ENCODE peak calls at places on chromosomes 12 and 14, in nine cellular contexts. A is astrocyte, V is IMR-90, Y is A549, O is PC-3, K is astrocyte of the cerebellum, C is lung, U is type B pancreatic cell, G is MM.1S. W is an unnamed sample.

GRCh38 chr12:58252914-58253313 is 311.5 kb downstream of the ATP23 start:
- DNase-seq in A (no peak), V (no peak), Y (no peak), O (peak), K (no peak), C (no peak), U (no peak), G (no peak), W (no peak)

GRCh38 chr14:68193970-68194634 is 374.5 kb downstream of the RAD51B start:
- DNase-seq in A (no peak), V (no peak), Y (no peak), O (no peak), K (no peak), C (no peak), U (no peak), G (no peak), W (no peak)

GRCh38 chr12:91811481-91812287 is 334.0 kb downstream of the BTG1 start:
- DNase-seq in A (peak), V (peak), Y (peak), O (peak), K (peak), C (peak), U (no peak), G (peak), W (no peak)

GRCh38 chr14:74647061-74647833 is 35.2 kb upstream of the LTBP2 start:
- DNase-seq in A (no peak), V (no peak), Y (no peak), O (no peak), K (no peak), C (no peak), U (no peak), G (no peak), W (no peak)

GRCh38 chr12:70052931-70053497 is 190.2 kb upstream of the CNOT2 start:
- DNase-seq in A (peak), V (peak), Y (peak), O (peak), K (no peak), C (peak), U (no peak), G (no peak), W (no peak)

GRCh38 chr12:124747426-124748161 is 116.1 kb downstream of the SCARB1 start:
- DNase-seq in A (peak), V (peak), Y (peak), O (peak), K (peak), C (no peak), U (no peak), G (no peak), W (no peak)

GRCh38 chr14:33596211-33597080 is 354.4 kb downstream of the EGLN3 start:
- DNase-seq in A (no peak), V (no peak), Y (no peak), O (no peak), K (no peak), C (no peak), U (no peak), G (no peak), W (no peak)

GRCh38 chr12:110338754-110339153 is 57.7 kb downstream of the ATP2A2 start:
- DNase-seq in A (no peak), V (no peak), Y (no peak), O (peak), K (no peak), C (no peak), U (no peak), G (no peak), W (no peak)

GRCh38 chr12:128798543-128799341 is 25.0 kb downstream of the SLC15A4 start:
- DNase-seq in A (no peak), V (no peak), Y (no peak), O (peak), K (no peak), C (no peak), U (no peak), G (no peak), W (no peak)

GRCh38 chr12:69998922-69999321 is 173.9 kb downstream of the MYRFL start:
- DNase-seq in A (no peak), V (no peak), Y (no peak), O (no peak), K (no peak), C (no peak), U (no peak), G (no peak), W (no peak)

GRCh38 chr12:63400746-63401145 is 249.7 kb upstream of the AVPR1A start:
- DNase-seq in A (peak), V (peak), Y (peak), O (peak), K (no peak), C (no peak), U (no peak), G (no peak), W (no peak)

GRCh38 chr14:45686771-45687170 is 433.8 kb upstream of the MIS18BP1 start:
- DNase-seq in A (no peak), V (peak), Y (no peak), O (no peak), K (peak), C (no peak), U (no peak), G (no peak), W (no peak)

GRCh38 chr14:64549016-64549415 is 745 bp upstream of the PPP1R36 start:
- DNase-seq in A (no peak), V (peak), Y (no peak), O (no peak), K (no peak), C (no peak), U (no peak), G (no peak), W (no peak)

GRCh38 chr12:124400124-124400523 is 105.2 kb downstream of the RFLNA start:
- DNase-seq in A (no peak), V (no peak), Y (no peak), O (no peak), K (no peak), C (no peak), U (no peak), G (no peak), W (no peak)

GRCh38 chr12:132366341-132366861 is 37.0 kb upstream of the GALNT9 start:
- DNase-seq in A (no peak), V (no peak), Y (no peak), O (no peak), K (no peak), C (no peak), U (no peak), G (no peak), W (no peak)

GRCh38 chr14:60114881-60115280 is 23.2 kb downstream of the PCNX4 start:
- DNase-seq in A (no peak), V (no peak), Y (no peak), O (no peak), K (peak), C (no peak), U (no peak), G (no peak), W (no peak)

GRCh38 chr12:55728185-55728931 is 451 bp downstream of the CD63 start:
- DNase-seq in A (no peak), V (peak), Y (peak), O (peak), K (no peak), C (peak), U (no peak), G (no peak), W (no peak)

GRCh38 chr12:109222062-109222461 is 87.0 kb downstream of the FOXN4 start:
- DNase-seq in A (no peak), V (no peak), Y (no peak), O (no peak), K (no peak), C (no peak), U (no peak), G (no peak), W (no peak)

DNA sequence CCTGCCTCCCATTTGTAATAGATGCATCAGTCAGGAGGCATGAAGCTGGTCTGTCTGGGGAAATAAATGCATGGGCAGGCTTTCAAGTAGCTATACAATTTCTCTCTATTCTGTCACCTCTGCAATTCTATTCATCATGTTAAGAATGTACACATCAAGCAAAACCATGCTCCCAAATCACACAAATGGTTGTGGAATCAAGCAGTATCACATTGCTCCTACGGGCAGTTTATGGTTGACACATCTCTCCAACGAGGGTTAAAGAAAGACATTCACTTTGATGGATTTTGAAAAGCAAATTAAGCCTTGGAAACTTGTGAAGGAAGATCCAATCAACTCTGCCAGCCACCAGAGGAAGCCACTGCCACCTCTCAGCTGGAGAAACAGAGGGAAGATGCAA is 1277.4 kb upstream of the TMEM132C start:
- DNase-seq in A (no peak), V (no peak), Y (no peak), O (no peak), K (no peak), C (no peak), U (no peak), G (no peak), W (no peak)
- TF ChIP-seq CTCF in A (no peak), V (no peak), Y (no peak), O (no peak), K (no peak), C (no peak), U (no peak), G (no peak), W (no peak)

GRCh38 chr12:88946377-88946997 is 366.2 kb upstream of the KITLG start:
- DNase-seq in A (peak), V (peak), Y (no peak), O (no peak), K (peak), C (peak), U (no peak), G (peak), W (no peak)

GRCh38 chr12:88944403-88944802 is 364.1 kb upstream of the KITLG start:
- DNase-seq in A (peak), V (peak), Y (peak), O (peak), K (no peak), C (no peak), U (no peak), G (peak), W (no peak)

GRCh38 chr12:88951177-88951576 is 370.9 kb upstream of the KITLG start:
- DNase-seq in A (no peak), V (no peak), Y (no peak), O (no peak), K (no peak), C (no peak), U (no peak), G (no peak), W (no peak)

GRCh38 chr12:88945041-88945732 is 364.9 kb upstream of the KITLG start:
- DNase-seq in A (peak), V (peak), Y (no peak), O (no peak), K (no peak), C (no peak), U (no peak), G (no peak), W (no peak)

GRCh38 chr12:88947486-88948043 is 367.3 kb upstream of the KITLG start:
- DNase-seq in A (no peak), V (no peak), Y (no peak), O (peak), K (no peak), C (no peak), U (no peak), G (no peak), W (no peak)
- TF ChIP-seq CTCF in A (no peak), V (no peak), Y (no peak), O (peak), K (peak), C (no peak), U (peak), G (peak), W (no peak)

GRCh38 chr12:32947203-32947795 is 50.7 kb upstream of the PKP2 start:
- DNase-seq in A (no peak), V (no peak), Y (peak), O (peak), K (peak), C (no peak), U (no peak), G (peak), W (no peak)
- TF ChIP-seq CTCF in A (no peak), V (no peak), Y (peak), O (peak), K (no peak), C (no peak), U (peak), G (peak), W (peak)

GRCh38 chr12:75819512-75819911 is 212.1 kb downstream of the PHLDA1 start:
- DNase-seq in A (no peak), V (no peak), Y (no peak), O (no peak), K (no peak), C (no peak), U (no peak), G (no peak), W (no peak)

GRCh38 chr12:75818863-75819262 is 212.7 kb downstream of the PHLDA1 start:
- DNase-seq in A (peak), V (peak), Y (no peak), O (no peak), K (no peak), C (no peak), U (no peak), G (no peak), W (no peak)

GRCh38 chr12:75815756-75816155 is 215.8 kb downstream of the PHLDA1 start:
- DNase-seq in A (peak), V (peak), Y (no peak), O (no peak), K (no peak), C (no peak), U (no peak), G (no peak), W (no peak)

GRCh38 chr12:75814856-75815754 is 216.5 kb downstream of the PHLDA1 start:
- DNase-seq in A (peak), V (peak), Y (peak), O (peak), K (peak), C (no peak), U (no peak), G (no peak), W (no peak)

GRCh38 chr12:75816892-75817291 is 214.7 kb downstream of the PHLDA1 start:
- DNase-seq in A (peak), V (peak), Y (peak), O (peak), K (no peak), C (no peak), U (no peak), G (peak), W (no peak)
- TF ChIP-seq CTCF in A (no peak), V (peak), Y (peak), O (peak), K (no peak), C (no peak), U (no peak), G (peak), W (peak)

DNA sequence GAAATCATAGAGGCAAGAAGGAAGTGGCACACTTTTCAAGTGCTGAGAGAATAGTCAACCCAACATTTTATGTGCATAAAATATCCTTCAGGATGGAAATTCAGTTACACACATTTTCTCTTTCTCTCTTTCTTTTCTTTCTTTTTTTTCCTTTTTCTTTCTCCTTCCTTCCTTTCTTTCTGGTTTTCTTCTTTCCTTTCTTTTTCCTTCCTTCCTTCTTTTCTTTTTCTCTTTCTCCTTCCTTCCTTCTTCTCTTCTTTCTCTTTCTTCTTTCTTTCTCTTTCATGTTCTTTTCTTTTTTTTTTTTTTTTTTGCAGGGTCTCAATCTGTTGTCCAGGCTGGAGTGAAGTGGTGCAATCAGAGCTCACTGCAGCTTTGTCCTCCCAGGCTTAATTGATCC is 38.7 kb upstream of the OR5AU1 start:
- DNase-seq in A (no peak), V (no peak), Y (no peak), O (no peak), K (no peak), C (no peak), U (no peak), G (no peak), W (no peak)
- TF ChIP-seq CTCF in A (no peak), V (no peak), Y (no peak), O (no peak), K (no peak), C (no peak), U (no peak), G (no peak), W (no peak)

DNA sequence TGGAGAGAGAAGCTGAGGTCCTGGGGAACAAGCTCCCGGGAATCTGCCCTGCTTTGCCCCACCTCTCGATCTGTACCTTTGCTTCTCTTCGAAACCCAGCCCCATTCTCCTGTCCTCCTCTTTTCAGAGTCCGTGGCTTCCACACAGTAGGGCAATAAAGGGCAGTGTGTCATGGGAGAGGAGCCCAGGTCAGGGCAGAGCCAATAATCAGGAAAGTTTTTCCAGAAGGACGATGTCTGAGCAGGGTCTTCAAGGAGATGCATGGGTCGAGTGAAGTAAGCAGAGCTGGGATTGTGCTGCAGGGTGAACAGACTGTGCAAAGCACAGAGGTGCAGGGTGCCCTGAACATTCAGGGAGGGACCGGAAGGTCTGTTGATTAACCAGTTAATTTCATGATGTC is 22.1 kb upstream of the SERPINA4 start:
- DNase-seq in A (no peak), V (no peak), Y (no peak), O (no peak), K (no peak), C (no peak), U (no peak), G (no peak), W (peak)
- TF ChIP-seq CTCF in A (no peak), V (no peak), Y (no peak), O (no peak), K (no peak), C (no peak), U (no peak), G (no peak), W (no peak)

GRCh38 chr12:45315462-45315861 is 99.6 kb downstream of the ANO6 start:
- DNase-seq in A (no peak), V (no peak), Y (no peak), O (no peak), K (no peak), C (no peak), U (no peak), G (no peak), W (no peak)

GRCh38 chr12:45310627-45310968 is 94.7 kb downstream of the ANO6 start:
- DNase-seq in A (no peak), V (no peak), Y (no peak), O (no peak), K (no peak), C (no peak), U (no peak), G (no peak), W (no peak)

GRCh38 chr12:45314770-45315169 is 98.9 kb downstream of the ANO6 start:
- DNase-seq in A (no peak), V (no peak), Y (no peak), O (no peak), K (no peak), C (no peak), U (no peak), G (no peak), W (no peak)

GRCh38 chr12:45309826-45310626 is 94.1 kb downstream of the ANO6 start:
- DNase-seq in A (peak), V (peak), Y (no peak), O (no peak), K (peak), C (no peak), U (no peak), G (no peak), W (no peak)

GRCh38 chr12:45312012-45312411 is 96.1 kb downstream of the ANO6 start:
- DNase-seq in A (no peak), V (no peak), Y (no peak), O (no peak), K (no peak), C (no peak), U (no peak), G (no peak), W (no peak)
- TF ChIP-seq CTCF in A (no peak), V (no peak), Y (no peak), O (no peak), K (no peak), C (no peak), U (no peak), G (no peak), W (no peak)

DNA sequence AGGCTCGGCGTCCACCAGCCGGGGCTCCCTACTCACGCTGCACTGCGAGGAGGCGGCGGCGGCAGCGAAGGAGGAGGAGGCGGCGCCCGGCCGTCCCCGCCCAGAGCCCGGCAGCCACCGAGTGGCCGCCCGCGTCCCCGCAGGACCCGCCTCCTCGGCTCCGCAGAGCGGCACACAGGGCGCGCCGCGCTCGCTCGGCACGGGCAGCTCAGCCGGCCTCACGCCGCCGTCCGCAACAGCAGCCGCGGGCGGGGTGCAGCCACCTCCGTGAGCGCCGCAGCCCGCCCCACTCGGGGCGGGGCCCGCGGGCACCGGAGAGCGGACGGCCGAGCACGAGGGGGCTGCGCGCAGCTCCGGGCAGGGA is at the start of gene ATP2B1:
- DNase-seq in A (peak), V (peak), Y (peak), O (peak), K (peak), C (peak), U (peak), G (peak), W (peak)
- TF ChIP-seq CTCF in A (no peak), V (peak), Y (no peak), O (no peak), K (no peak), C (no peak), U (peak), G (no peak), W (peak)